ENCODE peak calls at places on chromosomes 1 and 21, in six cellular contexts. Z is GM23338, G is K562, J is transverse colon, W is sigmoid colon, U is suprapubic skin. N is an unnamed sample.

GRCh38 chr1:226531360-226532093 is 17.0 kb upstream of the STUM start:
- DNase-seq in W (no peak), U (no peak), Z (no peak), J (no peak), G (no peak), N (no peak)

GRCh38 chr1:63691672-63692425 is 82.0 kb upstream of the ROR1 start:
- DNase-seq in Z (peak), W (peak), J (peak), U (no peak), G (peak), N (no peak)

GRCh38 chr1:12594966-12595838 is 22.8 kb downstream of the DHRS3 start:
- DNase-seq in W (peak), G (no peak), U (no peak), Z (peak), J (peak), N (peak)

GRCh38 chr1:44220755-44221154 is 7.5 kb downstream of the DMAP1 start:
- DNase-seq in Z (no peak), G (no peak), W (no peak), J (no peak), U (no peak), N (no peak)

GRCh38 chr21:37917612-37918011 is 1.4 kb upstream of the KCNJ6 start:
- DNase-seq in G (no peak), W (no peak), Z (no peak), U (no peak), J (no peak), N (no peak)

GRCh38 chr1:83967336-83967735 is 31.6 kb downstream of the TTLL7 start:
- DNase-seq in G (no peak), W (no peak), U (no peak), J (no peak), Z (no peak), N (no peak)

GRCh38 chr1:72355899-72356298 is 73.6 kb upstream of the NEGR1 start:
- DNase-seq in Z (no peak), U (no peak), J (no peak), W (no peak), G (no peak), N (no peak)

GRCh38 chr1:5810131-5810530 is 182.1 kb downstream of the NPHP4 start:
- DNase-seq in W (no peak), Z (no peak), J (no peak), U (no peak), G (no peak), N (no peak)

GRCh38 chr21:45741691-45742090 is 98.2 kb downstream of the PCBP3 start:
- DNase-seq in G (no peak), U (no peak), J (no peak), W (no peak), Z (no peak), N (no peak)

GRCh38 chr21:17793675-17794123 is 25.5 kb downstream of the C21orf91 start:
- DNase-seq in G (no peak), Z (no peak), W (no peak), U (no peak), J (no peak), N (no peak)

GRCh38 chr1:202811296-202812175 is 782 bp downstream of the PCAT6 start:
- DNase-seq in W (peak), Z (peak), G (peak), J (peak), U (no peak), N (no peak)

GRCh38 chr1:220879509-220880366 is 495 bp downstream of the HLX start:
- DNase-seq in J (peak), W (no peak), U (no peak), Z (peak), G (peak), N (peak)

GRCh38 chr1:55337801-55338447 is 122.8 kb upstream of the USP24 start:
- DNase-seq in U (no peak), J (no peak), W (no peak), G (peak), Z (peak), N (no peak)

GRCh38 chr1:217009376-217009775 is 286.1 kb upstream of the ESRRG start:
- DNase-seq in W (no peak), U (no peak), J (peak), G (no peak), Z (no peak), N (no peak)

GRCh38 chr1:162670928-162671663 is 38.8 kb downstream of the DDR2 start:
- DNase-seq in G (no peak), Z (no peak), J (no peak), U (no peak), W (no peak), N (no peak)

GRCh38 chr1:203051841-203052324 is 25.6 kb downstream of the PPFIA4 start:
- DNase-seq in G (no peak), W (no peak), U (no peak), Z (no peak), J (no peak), N (no peak)

GRCh38 chr1:155834296-155834926 is 22.6 kb downstream of the GON4L start:
- DNase-seq in W (no peak), Z (peak), J (no peak), U (no peak), G (peak), N (peak)

GRCh38 chr1:53410100-53410541 is 49.1 kb upstream of the DMRTB1 start:
- DNase-seq in Z (peak), U (no peak), W (peak), J (no peak), G (no peak), N (no peak)

GRCh38 chr1:80083892-80084291 is 1077.4 kb upstream of the ADGRL4 start:
- DNase-seq in U (no peak), G (no peak), Z (no peak), W (no peak), J (no peak), N (no peak)

GRCh38 chr1:113493533-113493932 is 103.2 kb downstream of the MAGI3 start:
- DNase-seq in U (no peak), G (no peak), W (no peak), Z (no peak), J (no peak), N (no peak)

GRCh38 chr1:113490384-113490783 is 100.1 kb downstream of the MAGI3 start:
- DNase-seq in G (no peak), U (no peak), W (no peak), J (no peak), Z (no peak), N (no peak)

DNA sequence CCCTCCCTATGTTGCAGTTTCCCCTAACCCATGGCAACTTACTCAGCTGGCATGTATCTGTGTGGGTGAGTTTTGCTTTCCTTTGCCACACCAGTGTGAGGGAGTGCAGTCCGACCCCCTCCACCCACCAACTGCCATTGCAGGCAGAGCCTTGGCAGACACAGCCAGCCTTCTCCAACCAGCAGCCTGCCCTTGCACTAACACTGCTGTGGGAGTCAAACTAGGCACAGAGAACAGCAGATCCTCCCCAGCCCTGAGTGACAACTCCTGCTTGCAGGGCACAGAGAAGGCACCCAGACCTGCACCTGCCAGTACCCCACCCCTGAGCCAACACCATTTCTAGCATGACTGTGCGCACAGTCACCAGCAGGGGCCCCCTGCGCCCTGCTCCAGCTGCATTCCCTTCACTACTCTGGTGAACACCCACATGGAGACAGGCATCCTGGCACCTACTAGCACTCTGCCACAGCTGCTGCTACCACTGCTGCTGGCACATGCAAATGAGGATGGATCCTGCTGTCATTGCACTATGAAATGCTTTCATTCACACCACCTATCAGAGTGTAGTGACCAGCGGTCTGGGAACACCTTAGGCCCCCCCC is 98.4 kb downstream of the MAGI3 start:
- DNase-seq in J (no peak), U (no peak), W (no peak), G (no peak), Z (peak), N (no peak)
- TF ChIP-seq CTCF in J (no peak), U (no peak), W (no peak), G (no peak), Z (peak), N (no peak)

GRCh38 chr1:50265790-50266314 is 157.1 kb downstream of the ELAVL4 start:
- DNase-seq in J (no peak), Z (no peak), G (no peak), W (peak), U (peak), N (no peak)
- TF ChIP-seq POLR2AphosphoS5 in J (no peak), Z (no peak), G (no peak), W (peak), U (no peak), N (no peak)

GRCh38 chr1:30744060-30744756 is 13.4 kb downstream of the LAPTM5 start:
- DNase-seq in Z (no peak), U (no peak), W (no peak), G (no peak), J (no peak), N (no peak)
- TF ChIP-seq CTCF in Z (no peak), U (no peak), W (no peak), G (no peak), J (no peak), N (no peak)

GRCh38 chr1:8023287-8023994 is 2.7 kb downstream of the ERRFI1 start:
- DNase-seq in U (no peak), G (no peak), J (no peak), W (no peak), Z (no peak), N (no peak)
- TF ChIP-seq POLR2AphosphoS5 in U (no peak), G (no peak), J (no peak), W (no peak), Z (no peak), N (peak)

DNA sequence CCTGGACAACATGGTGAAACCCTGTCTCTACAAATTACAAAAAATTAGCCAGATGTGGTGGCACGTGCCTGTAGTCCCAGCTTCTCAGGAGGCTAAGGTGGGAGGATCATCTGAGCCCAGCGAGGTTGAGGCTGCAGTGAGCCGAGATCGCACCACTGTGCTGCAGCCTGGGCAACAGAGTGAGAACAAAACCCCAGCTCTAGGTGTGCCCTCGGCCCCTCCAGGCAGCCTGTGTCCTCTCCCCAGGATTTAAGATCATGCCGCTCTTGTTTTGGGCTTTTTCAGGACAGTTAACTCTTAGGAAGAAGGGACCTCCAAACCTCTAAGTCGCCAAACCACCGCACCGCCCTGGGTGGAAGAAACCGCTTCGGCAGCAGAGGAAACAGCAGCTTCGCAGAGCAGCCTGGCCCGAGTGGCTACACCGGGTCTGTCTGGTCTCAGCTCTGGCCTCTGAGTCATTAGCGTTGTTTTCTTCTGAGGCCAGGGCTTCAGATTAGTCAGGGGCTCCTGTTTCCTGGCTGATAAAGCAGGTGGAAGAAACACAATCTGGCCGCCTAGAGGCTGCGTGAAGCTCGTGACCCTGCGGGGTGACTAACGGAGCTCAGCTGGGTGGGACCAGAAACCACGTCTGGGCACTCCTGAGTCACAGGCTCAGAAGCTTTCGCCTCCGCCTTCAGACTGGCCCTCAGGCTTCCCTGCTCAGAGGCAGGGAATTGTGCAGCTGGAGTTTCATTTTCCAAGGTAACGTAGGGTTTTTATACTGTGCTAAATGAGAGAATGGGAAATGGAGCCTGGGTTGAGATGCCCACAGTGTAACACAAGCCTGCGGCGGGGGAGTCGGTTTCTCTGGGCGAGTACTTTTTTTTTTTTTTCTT is 44.7 kb downstream of the CHAF1B start:
- DNase-seq in J (peak), U (no peak), W (peak), G (peak), Z (peak), N (no peak)
- TF ChIP-seq CTCF in J (no peak), U (no peak), W (no peak), G (peak), Z (no peak), N (no peak)

GRCh38 chr1:109763646-109764415 is at the start of gene EPS8L3:
- DNase-seq in U (peak), J (peak), G (no peak), Z (no peak), W (peak), N (no peak)

GRCh38 chr1:109761227-109762038 is 2.3 kb downstream of the EPS8L3 start:
- DNase-seq in Z (no peak), G (no peak), W (peak), J (peak), U (peak), N (no peak)

GRCh38 chr1:109764561-109765482 is 1.1 kb upstream of the EPS8L3 start:
- DNase-seq in Z (no peak), W (peak), U (peak), G (no peak), J (peak), N (no peak)

GRCh38 chr1:109762039-109762585 is 1.6 kb downstream of the EPS8L3 start:
- DNase-seq in Z (no peak), W (no peak), J (peak), U (no peak), G (no peak), N (no peak)

DNA sequence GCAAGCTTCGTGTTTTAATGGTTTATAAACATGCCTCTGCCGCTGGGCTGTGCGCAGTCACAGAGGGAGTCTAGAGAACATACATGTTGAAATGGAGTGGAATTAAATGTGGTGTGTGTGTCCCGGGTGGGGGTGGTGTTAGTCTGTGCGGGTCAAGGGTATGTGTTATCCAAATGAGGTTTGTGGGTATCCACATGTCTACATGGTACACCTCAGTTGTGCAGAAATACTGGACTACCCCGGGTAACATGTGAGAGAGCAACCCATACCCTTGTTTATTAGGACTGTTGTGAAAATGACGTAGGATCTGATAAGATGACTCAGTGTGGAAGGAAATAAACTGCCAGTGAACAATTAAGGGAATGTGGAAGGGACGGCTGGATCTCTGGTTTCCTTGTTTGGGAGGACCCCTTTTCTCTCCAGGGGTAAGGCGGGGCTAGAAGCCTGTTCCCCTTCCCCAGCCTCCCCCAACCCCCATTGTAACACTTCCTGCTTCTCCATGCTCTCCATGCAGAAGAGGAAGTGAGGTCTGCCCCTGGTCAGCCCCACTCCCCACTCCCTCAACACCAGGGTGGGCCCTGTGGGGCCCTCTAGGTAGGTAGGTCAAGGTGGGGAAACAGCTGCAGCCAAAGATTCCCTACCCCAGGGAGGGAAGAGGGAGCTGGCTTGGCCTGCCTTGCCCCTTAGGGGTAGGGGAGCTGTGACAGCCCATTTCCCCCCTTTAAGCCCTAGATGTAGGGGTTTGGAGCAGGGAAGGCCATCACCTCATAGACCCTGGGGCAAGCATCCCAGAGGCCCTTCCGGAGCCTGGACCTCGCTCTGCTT is 690 bp downstream of the EPS8L3 start:
- DNase-seq in G (peak), Z (no peak), U (peak), W (peak), J (peak), N (no peak)
- TF ChIP-seq POLR2AphosphoS5 in G (no peak), Z (no peak), U (no peak), W (no peak), J (peak), N (no peak)

GRCh38 chr1:222794656-222795474 is 20.0 kb upstream of the DISP1 start:
- DNase-seq in Z (no peak), J (no peak), W (no peak), G (no peak), U (no peak), N (no peak)
- TF ChIP-seq CTCF in Z (peak), J (peak), W (no peak), G (no peak), U (no peak), N (no peak)

GRCh38 chr1:39733161-39733560 is 5.5 kb upstream of the PPIE start:
- DNase-seq in J (no peak), U (no peak), Z (no peak), G (no peak), W (no peak), N (no peak)
- TF ChIP-seq POLR2AphosphoS5 in J (no peak), U (no peak), Z (no peak), G (no peak), W (no peak), N (no peak)

N was measured in esophagus muscularis mucosa.